ENCODE peak calls at places on chromosomes 13 and 19, in eight cellular contexts. Y is GM12892, R is GM12878, X is suprapubic skin, G is prostate gland, O is transverse colon, F is sigmoid colon, Q is breast epithelium. M is an unnamed sample.

GRCh38 chr19:10655457-10656312 is 1.5 kb downstream of the ILF3 start:
- DNase-seq in O (peak), Q (no peak), X (no peak), Y (no peak), F (no peak), R (no peak), G (peak), M (no peak)

GRCh38 chr13:19587635-19588300 is 26.4 kb upstream of the TPTE2 start:
- DNase-seq in X (no peak), Y (no peak), R (no peak), Q (no peak), O (no peak), G (no peak), F (no peak), M (no peak)

GRCh38 chr13:104869501-104869900 is 1666.0 kb downstream of the EFNB2 start:
- DNase-seq in O (no peak), X (no peak), Y (no peak), Q (no peak), G (no peak), F (no peak), R (no peak), M (no peak)

GRCh38 chr13:40895715-40896184 is 106.3 kb downstream of the SLC25A15 start:
- DNase-seq in X (no peak), R (no peak), G (peak), F (no peak), O (peak), Y (no peak), Q (no peak), M (no peak)

GRCh38 chr19:12580180-12580694 is 29.0 kb upstream of the ZNF564 start:
- DNase-seq in O (no peak), X (no peak), Q (no peak), G (no peak), R (no peak), Y (no peak), F (no peak), M (no peak)

GRCh38 chr19:55345818-55346724 is 6.4 kb downstream of the KMT5C start:
- DNase-seq in F (no peak), X (no peak), Y (no peak), G (no peak), Q (no peak), R (no peak), O (peak), M (no peak)

GRCh38 chr19:13398780-13399726 is 107.2 kb downstream of the CACNA1A start:
- DNase-seq in O (no peak), F (no peak), Q (no peak), G (no peak), Y (no peak), R (no peak), X (no peak), M (no peak)

GRCh38 chr13:48493076-48493765 is 39.7 kb downstream of the RCBTB2 start:
- DNase-seq in F (no peak), X (no peak), Q (no peak), Y (no peak), R (no peak), G (no peak), O (no peak), M (no peak)

GRCh38 chr13:32045963-32046785 is 14.6 kb downstream of the FRY start:
- DNase-seq in F (no peak), Q (no peak), Y (no peak), R (no peak), O (no peak), X (no peak), G (no peak), M (no peak)

GRCh38 chr13:72507394-72508199 is 219.8 kb downstream of the MZT1 start:
- DNase-seq in R (no peak), O (no peak), G (no peak), Y (no peak), Q (no peak), X (no peak), F (no peak), M (no peak)

DNA sequence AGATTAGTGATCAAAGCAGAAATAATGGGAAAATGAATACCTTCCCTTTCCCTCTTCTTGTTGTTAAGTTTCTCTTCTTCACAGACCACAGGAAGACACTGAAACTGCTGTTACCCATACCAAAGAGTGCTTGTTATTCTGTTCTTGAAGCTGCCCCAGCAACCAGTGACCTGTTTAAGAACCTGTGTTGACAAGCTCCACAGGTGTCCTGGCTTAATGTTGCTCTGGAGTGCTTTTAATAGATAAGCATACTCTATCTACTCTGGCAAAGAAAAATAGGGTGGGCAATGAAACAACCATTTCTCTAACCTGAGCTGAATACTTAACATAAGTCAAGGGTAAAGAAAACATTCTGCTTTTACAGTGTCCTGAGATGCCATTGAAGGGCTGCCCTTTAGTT is 506.7 kb upstream of the GPC6 start:
- DNase-seq in R (no peak), F (no peak), Q (no peak), Y (no peak), G (no peak), O (no peak), X (no peak), M (no peak)
- TF ChIP-seq POLR2AphosphoS5 in R (no peak), F (no peak), Q (no peak), Y (no peak), G (no peak), O (no peak), X (no peak), M (no peak)

DNA sequence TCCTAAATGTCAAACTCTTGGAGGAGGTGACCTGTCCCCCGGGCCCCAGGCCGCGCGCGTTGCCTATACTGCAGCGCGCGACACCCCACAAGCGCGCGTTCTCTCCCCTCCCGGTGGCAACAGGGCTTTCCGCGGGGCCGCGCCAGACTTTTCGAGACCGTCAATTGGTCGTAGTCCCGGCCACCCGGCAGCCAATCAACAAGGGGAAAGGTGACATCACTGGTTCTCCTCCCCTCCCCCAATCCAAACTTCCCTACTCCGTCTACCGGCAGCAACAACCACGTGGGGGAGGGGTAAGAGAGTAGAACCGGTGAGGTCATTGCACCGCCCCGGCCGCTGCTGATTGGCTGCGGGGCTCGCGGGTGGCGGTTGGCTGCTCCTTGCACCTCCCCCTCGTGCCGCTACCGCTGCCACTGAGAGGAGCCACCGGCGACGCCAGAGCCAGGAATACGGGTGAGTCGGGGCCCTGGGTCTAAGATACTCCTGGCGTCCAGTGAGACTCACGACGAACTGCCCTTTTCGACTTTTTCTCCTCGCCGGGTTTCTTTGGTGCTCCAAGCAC is 829 bp upstream of the CIC start:
- DNase-seq in X (peak), Q (peak), Y (peak), R (peak), O (peak), F (peak), G (peak), M (peak)
- TF ChIP-seq POLR2AphosphoS5 in X (no peak), Q (peak), Y (peak), R (peak), O (peak), F (peak), G (peak), M (peak)

DNA sequence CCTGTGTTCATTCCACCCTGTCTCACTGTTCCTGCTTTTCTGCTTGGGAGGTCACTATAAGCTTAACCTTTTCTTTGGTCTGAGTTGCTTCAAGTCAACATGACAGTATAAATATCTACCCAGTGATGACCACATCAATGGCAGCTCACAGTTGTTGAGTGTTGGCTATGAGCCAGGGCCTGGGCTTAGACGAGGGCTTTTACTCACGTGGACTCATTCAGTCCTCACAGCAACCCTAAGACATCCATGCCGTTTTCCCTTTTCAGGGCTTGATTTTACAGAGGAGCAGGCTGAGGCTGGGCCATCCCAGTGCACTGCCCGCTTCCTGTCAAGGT is 10.2 kb upstream of the CCDC97 start:
- DNase-seq in Y (no peak), O (peak), G (no peak), F (peak), X (no peak), Q (no peak), R (no peak), M (no peak)
- TF ChIP-seq POLR2AphosphoS5 in Y (no peak), O (peak), G (no peak), F (peak), X (no peak), Q (no peak), R (no peak), M (no peak)

GRCh38 chr13:112583592-112584277 is 4.2 kb downstream of the TUBGCP3 start:
- DNase-seq in O (peak), Q (no peak), G (no peak), R (no peak), X (no peak), F (no peak), Y (no peak), M (no peak)

GRCh38 chr13:112588490-112589297 is 741 bp upstream of the TUBGCP3 start:
- DNase-seq in O (no peak), Y (no peak), X (no peak), G (no peak), Q (no peak), F (no peak), R (no peak), M (no peak)

GRCh38 chr13:112586334-112586733 is 1.6 kb downstream of the TUBGCP3 start:
- DNase-seq in Y (no peak), Q (no peak), X (no peak), G (no peak), F (no peak), O (no peak), R (no peak), M (no peak)

GRCh38 chr13:112587767-112588489 is at the start of gene TUBGCP3:
- DNase-seq in Q (peak), X (peak), Y (peak), G (peak), R (no peak), F (peak), O (peak), M (peak)

GRCh38 chr13:112587359-112587766 is 590 bp downstream of the TUBGCP3 start:
- DNase-seq in F (peak), X (peak), O (peak), Y (peak), Q (peak), G (peak), R (no peak), M (peak)
- TF ChIP-seq POLR2AphosphoS5 in F (peak), X (no peak), O (peak), Y (no peak), Q (no peak), G (no peak), R (no peak), M (no peak)

GRCh38 chr19:35013047-35013819 is 13.1 kb downstream of the GRAMD1A start:
- DNase-seq in Q (peak), R (no peak), X (peak), G (peak), O (peak), F (peak), Y (peak), M (peak)
- TF ChIP-seq POLR2AphosphoS5 in Q (no peak), R (no peak), X (peak), G (peak), O (peak), F (no peak), Y (no peak), M (peak)

GRCh38 chr19:4653793-4654436 is 14.6 kb downstream of the TNFAIP8L1 start:
- DNase-seq in O (no peak), F (no peak), Q (no peak), G (no peak), Y (no peak), R (no peak), X (no peak), M (no peak)
- TF ChIP-seq POLR2AphosphoS5 in O (no peak), F (no peak), Q (no peak), G (no peak), Y (no peak), R (no peak), X (no peak), M (no peak)

DNA sequence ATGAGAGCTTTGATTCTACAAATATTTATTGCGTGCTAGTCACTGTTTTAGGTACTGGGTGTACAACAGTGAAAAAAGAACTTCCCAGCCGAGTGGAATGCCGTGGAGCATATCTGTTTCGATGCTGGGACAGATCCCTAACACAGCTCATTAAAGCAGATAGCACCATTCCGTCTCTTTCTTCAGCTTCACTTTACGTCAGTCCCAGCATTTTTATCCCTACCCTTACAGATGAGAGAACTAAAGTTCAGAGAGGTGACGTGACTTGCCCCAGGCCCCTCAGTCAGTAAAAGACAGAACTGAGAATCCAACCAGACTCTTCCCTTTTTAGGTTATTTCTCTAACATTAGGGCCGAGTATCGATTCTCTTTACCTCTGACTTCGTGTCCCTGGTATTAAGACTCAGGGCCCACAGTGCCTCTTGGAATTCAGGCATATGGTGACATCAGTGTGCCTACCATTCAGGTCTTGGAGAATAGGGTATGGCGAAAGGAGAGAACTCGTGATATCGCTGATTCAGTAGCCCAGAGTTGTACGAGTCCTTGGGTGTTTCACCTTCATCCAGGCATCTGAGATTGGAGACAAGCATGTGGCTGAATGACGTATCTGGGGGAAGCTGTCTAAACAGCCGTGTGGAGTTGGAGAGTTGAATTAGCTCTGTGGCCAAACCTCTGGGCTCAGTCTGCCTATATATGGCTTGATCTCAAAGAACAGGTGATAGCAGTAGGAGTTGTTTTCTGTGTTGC is 27.1 kb downstream of the ACTN4 start:
- DNase-seq in G (peak), F (no peak), R (no peak), X (no peak), Q (peak), Y (no peak), O (no peak), M (no peak)
- TF ChIP-seq POLR2AphosphoS5 in G (peak), F (peak), R (peak), X (no peak), Q (no peak), Y (no peak), O (peak), M (peak)

GRCh38 chr13:45851171-45851889 is at the start of gene SIAH3:
- DNase-seq in X (no peak), Q (no peak), Y (no peak), F (no peak), R (no peak), O (no peak), G (no peak), M (no peak)
- TF ChIP-seq POLR2AphosphoS5 in X (no peak), Q (no peak), Y (no peak), F (no peak), R (no peak), O (no peak), G (no peak), M (no peak)

DNA sequence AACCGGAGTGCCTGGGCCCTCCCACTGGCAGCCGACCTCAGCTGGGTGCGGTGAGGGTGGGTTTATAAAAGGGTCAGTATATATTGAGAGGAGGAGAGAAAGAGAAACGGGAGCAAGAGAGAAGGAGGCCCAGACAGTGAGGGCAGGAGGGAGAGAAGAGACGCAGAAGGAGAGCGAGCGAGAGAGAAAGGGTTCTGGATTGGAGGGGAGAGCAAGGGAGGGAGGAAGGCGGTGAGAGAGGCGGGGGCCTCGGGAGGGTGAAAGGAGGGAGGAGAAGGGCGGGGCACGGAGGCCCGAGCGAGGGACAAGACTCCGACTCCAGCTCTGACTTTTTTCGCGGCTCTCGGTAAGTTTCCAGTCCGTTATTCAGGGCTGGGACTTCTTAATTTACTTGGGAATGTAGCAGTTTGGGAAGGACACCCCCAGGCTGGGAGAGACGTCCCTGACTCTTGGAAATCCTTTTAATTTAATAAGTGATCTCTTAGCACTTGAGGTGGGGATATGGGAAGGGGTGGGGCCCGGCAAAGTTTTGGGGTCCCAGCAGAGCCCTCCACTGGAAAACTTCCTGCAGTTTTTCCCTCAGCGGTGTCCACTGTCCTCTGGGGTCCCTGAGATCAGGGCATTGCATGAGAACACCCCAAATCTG is at the start of gene EMP3:
- DNase-seq in Y (peak), R (peak), G (peak), F (peak), Q (peak), O (peak), X (peak), M (peak)
- TF ChIP-seq POLR2AphosphoS5 in Y (peak), R (peak), G (peak), F (peak), Q (peak), O (peak), X (peak), M (peak)